ENCODE peak calls at places on chromosomes 11 and 22, in six cellular contexts. E is AG10803; B is activated CD4-positive, alpha-beta T cell treated with anti-CD3 and anti-CD28 coated beads, Interleukin-2, amount 10 ng/mL, durations not matched to agents 7 days and 5 days; M is AG09309; G is brain microvascular endothelial cell; A is LoVo. R is an unnamed sample.

GRCh38 chr11:122207505-122207904 is 91.5 kb upstream of the BLID start:
- DNase-seq in G (peak), E (peak), A (no peak), M (no peak), B (no peak), R (no peak)

GRCh38 chr11:75031224-75031753 is 42.6 kb downstream of the NEU3 start:
- DNase-seq in G (peak), A (no peak), B (no peak), M (peak), E (peak), R (peak)

GRCh38 chr11:64234840-64235379 is 526 bp downstream of the VEGFB start:
- DNase-seq in M (no peak), G (no peak), A (peak), B (peak), E (no peak), R (peak)

GRCh38 chr22:18057568-18058209 is 20.1 kb upstream of the PEX26 start:
- DNase-seq in E (peak), M (peak), A (peak), B (no peak), G (peak), R (peak)

GRCh38 chr11:61854206-61854875 is 26.2 kb downstream of the FADS2 start:
- DNase-seq in A (no peak), M (no peak), B (no peak), G (no peak), E (no peak), R (no peak)

GRCh38 chr11:121890377-121890776 is 225.6 kb downstream of the BLID start:
- DNase-seq in A (peak), G (peak), E (peak), B (no peak), M (peak), R (peak)

GRCh38 chr22:37492428-37493344 is 6.5 kb upstream of the MFNG start:
- DNase-seq in E (peak), M (peak), B (peak), A (no peak), G (peak), R (peak)

GRCh38 chr11:78253797-78254196 is 65.1 kb downstream of the USP35 start:
- DNase-seq in E (no peak), M (no peak), A (no peak), G (peak), B (no peak), R (no peak)

GRCh38 chr11:126383301-126384052 is 28.0 kb downstream of the ST3GAL4 start:
- DNase-seq in B (no peak), G (no peak), E (no peak), M (no peak), A (no peak), R (no peak)

GRCh38 chr11:829116-829945 is 1.6 kb downstream of the CRACR2B start:
- DNase-seq in E (no peak), M (no peak), B (no peak), G (no peak), A (no peak), R (no peak)

GRCh38 chr11:9260182-9261146 is 4.7 kb downstream of the DENND5A start:
- DNase-seq in M (no peak), A (no peak), E (no peak), G (no peak), B (peak), R (no peak)

GRCh38 chr22:40509401-40510134 is 127.0 kb downstream of the MRTFA start:
- DNase-seq in G (peak), B (no peak), A (no peak), M (peak), E (peak), R (peak)

GRCh38 chr11:12392672-12393071 is 15.3 kb downstream of the PARVA start:
- DNase-seq in M (no peak), B (no peak), A (no peak), G (no peak), E (no peak), R (no peak)

GRCh38 chr11:78564037-78564888 is 10.4 kb downstream of the NARS2 start:
- DNase-seq in A (peak), B (peak), G (peak), E (peak), M (peak), R (peak)

GRCh38 chr11:60934790-60935605 is 10.7 kb downstream of the TMEM132A start:
- DNase-seq in G (no peak), M (no peak), E (no peak), A (no peak), B (no peak), R (no peak)

R was measured in AG20443.